ENCODE peak calls at places on chromosomes 4 and X, in nine cellular contexts. X, F, Q, J, U, D, O, V and B are unnamed samples.

GRCh38 chr4:92305878-92306520 is 2.2 kb downstream of the GRID2 start:
- DNase-seq in F (no peak), V (no peak), O (no peak), D (no peak), X (no peak), J (no peak), Q (no peak), U (no peak), B (no peak)

GRCh38 chr4:189858445-189858844 is 82.2 kb upstream of the FRG1 start:
- DNase-seq in D (no peak), U (no peak), F (no peak), J (no peak), X (no peak), V (no peak), Q (no peak), O (peak; percentile 40), B (no peak)

GRCh38 chr4:37322122-37322521 is 77.6 kb downstream of the NWD2 start:
- DNase-seq in O (no peak), J (no peak), V (no peak), X (no peak), D (no peak), Q (no peak), U (no peak), F (no peak), B (no peak)

GRCh38 chr4:182711211-182711610 is 206.0 kb downstream of the DCTD start:
- DNase-seq in V (no peak), O (no peak), J (no peak), F (peak; percentile 4), U (no peak), X (peak; percentile 9), D (no peak), Q (no peak), B (peak; percentile 3)

GRCh38 chr4:181569553-181569952 is 673.6 kb upstream of the TENM3 start:
- DNase-seq in Q (no peak), F (peak; percentile 65), X (peak; percentile 73), J (no peak), V (no peak), D (no peak), U (no peak), O (peak; percentile 26), B (peak; percentile 66)

GRCh38 chr4:174119818-174120217 is 163.6 kb downstream of the FBXO8 start:
- DNase-seq in Q (no peak), J (no peak), V (no peak), F (peak; percentile 14), D (no peak), U (no peak), O (no peak), X (peak; percentile 19), B (no peak)

GRCh38 chr4:112343330-112343729 is 46.2 kb downstream of the ALPK1 start:
- DNase-seq in U (no peak), X (no peak), Q (no peak), D (no peak), J (no peak), V (no peak), F (no peak), O (no peak), B (no peak)

GRCh38 chr4:113436360-113436759 is 325.2 kb downstream of the CAMK2D start:
- DNase-seq in X (peak; percentile 88), U (peak; percentile 73), V (no peak), F (peak; percentile 89), D (no peak), O (peak; percentile 42), Q (no peak), J (no peak), B (peak; percentile 87)

GRCh38 chr4:14294611-14295010 is 667.1 kb upstream of the BOD1L1 start:
- DNase-seq in U (peak; percentile 11), Q (no peak), O (no peak), J (no peak), V (no peak), X (peak; percentile 22), F (peak; percentile 30), D (no peak), B (peak; percentile 50)

GRCh38 chr4:109821186-109821585 is 5.6 kb downstream of the GAR1 start:
- DNase-seq in V (no peak), X (no peak), F (no peak), D (no peak), J (no peak), U (no peak), Q (no peak), O (no peak), B (no peak)

GRCh38 chr4:109827672-109828071 is at the start of gene RRH:
- DNase-seq in F (no peak), D (no peak), J (no peak), Q (no peak), V (no peak), O (no peak), X (no peak), U (no peak), B (no peak)

DNA sequence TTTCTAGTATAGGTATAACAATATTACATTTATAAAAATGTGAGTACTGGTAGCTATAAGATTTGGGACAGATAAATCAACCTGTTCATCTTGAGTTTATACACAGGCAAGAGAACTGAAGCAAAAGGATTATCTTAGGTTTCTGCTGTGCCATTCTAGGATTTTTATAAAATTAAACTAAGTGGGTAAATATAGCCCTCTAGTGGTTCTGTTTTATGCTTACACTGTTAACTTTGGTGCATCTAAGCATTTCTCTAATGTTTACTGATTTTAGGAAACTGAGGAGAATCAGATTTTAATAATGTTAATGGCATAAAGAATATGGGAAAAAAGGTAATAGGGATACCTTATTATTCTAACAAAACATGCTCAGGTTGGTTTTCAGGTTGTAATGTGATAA is 1.1 kb upstream of the RRH start:
- DNase-seq in Q (no peak), D (no peak), O (peak; percentile 47), F (peak; percentile 52), J (no peak), U (no peak), V (no peak), X (peak; percentile 39), B (peak; percentile 53)
- TF ChIP-seq CTCF in Q (no peak), D (peak; percentile 51), O (peak; percentile 87), F (peak; percentile 63), J (no peak), U (peak; percentile 48), V (peak; percentile 54), X (peak; percentile 53), B (peak; percentile 60)

GRCh38 chr4:98932539-98932938 is 3.6 kb upstream of the EIF4E start:
- DNase-seq in J (no peak), Q (no peak), D (no peak), V (no peak), U (peak; percentile 76), F (peak; percentile 46), O (no peak), X (peak; percentile 36), B (peak; percentile 34)

GRCh38 chr4:98928131-98928504 is 815 bp downstream of the EIF4E start:
- DNase-seq in O (peak; percentile 84), D (peak; percentile 52), U (peak; percentile 70), V (peak; percentile 71), Q (peak; percentile 89), F (peak; percentile 77), X (peak; percentile 77), J (peak; percentile 65), B (peak; percentile 67)

GRCh38 chr4:98929341-98930267 is 671 bp upstream of the EIF4E start:
- DNase-seq in F (peak; percentile 89), X (peak; percentile 100), U (peak; percentile 98), V (peak; percentile 76), D (peak; percentile 91), Q (peak; percentile 94), J (peak; percentile 71), O (peak; percentile 24), B (peak; percentile 91)

GRCh38 chr4:98928505-98929340 is at the start of gene EIF4E:
- DNase-seq in X (peak; percentile 99), V (peak; percentile 99), O (peak; percentile 99), J (peak; percentile 98), U (peak; percentile 99), Q (peak; percentile 99), D (peak; percentile 98), F (peak; percentile 99), B (peak; percentile 99)

GRCh38 chr4:98930311-98930865 is 1.5 kb upstream of the EIF4E start:
- DNase-seq in U (no peak), O (no peak), J (no peak), V (no peak), Q (no peak), X (peak; percentile 11), D (no peak), F (no peak), B (no peak)
- H3K4me3 ChIP-seq in U (peak overlapping the region; percentile 85), O (peak overlapping the region; percentile 88), J (peak overlapping the region; percentile 97), V (peak overlapping the region; percentile 97), Q (no peak overlapping the region), X (peak overlapping the region; percentile 91), D (peak overlapping the region; percentile 76), F (peak overlapping the region; percentile 89), B (peak overlapping the region; percentile 94)

GRCh38 chr4:82594466-82594865 is 32.7 kb upstream of the TMEM150C start:
- DNase-seq in J (no peak), U (no peak), D (no peak), Q (no peak), F (peak; percentile 16), X (no peak), V (no peak), O (no peak), B (no peak)

GRCh38 chr4:82601242-82602015 is 39.6 kb upstream of the TMEM150C start:
- DNase-seq in Q (no peak), U (no peak), O (no peak), F (no peak), V (no peak), J (no peak), D (no peak), X (peak; percentile 57), B (no peak)

GRCh38 chr4:82593416-82593815 is 31.6 kb upstream of the TMEM150C start:
- DNase-seq in O (no peak), X (no peak), D (no peak), V (no peak), U (no peak), J (no peak), F (no peak), Q (no peak), B (no peak)

GRCh38 chr4:82604522-82604921 is 42.7 kb upstream of the TMEM150C start:
- DNase-seq in U (no peak), Q (no peak), D (no peak), J (no peak), O (no peak), F (no peak), X (no peak), V (no peak), B (no peak)

GRCh38 chr4:82599336-82599735 is 37.5 kb upstream of the TMEM150C start:
- DNase-seq in V (no peak), J (no peak), Q (no peak), U (no peak), D (no peak), O (peak; percentile 13), X (no peak), F (no peak), B (no peak)
- TF ChIP-seq CTCF in V (no peak), J (no peak), Q (no peak), U (no peak), D (no peak), O (peak; percentile 33), X (no peak), F (no peak), B (no peak)

GRCh38 chrX:121546317-121546716 is 498.9 kb downstream of the GLUD2 start:
- DNase-seq in Q (no peak), O (no peak), U (no peak), J (no peak), D (no peak), X (no peak), V (no peak), F (no peak), B (no peak)
- H3K4me3 ChIP-seq in Q (no peak overlapping the region), O (no peak overlapping the region), U (no peak overlapping the region), J (no peak overlapping the region), D (no peak overlapping the region), X (no peak overlapping the region), V (no peak overlapping the region), F (no peak overlapping the region), B (no peak overlapping the region)